ENCODE peak calls at places on chromosomes 6 and 20, in ten cellular contexts. One of them, this sample, is unnamed.

GRCh38 chr20:58447733-58448391 is 58.8 kb downstream of the VAPB start:
- DNase-seq in nucleus accumbens: no peak
- DNase-seq in SK-MEL-5: peak; percentile 82
- DNase-seq in hippocampal formation: no peak
- DNase-seq in lower leg skin: no peak
- DNase-seq in stimulated activated CD8-positive, alpha-beta memory T cell treated with anti-CD3 and anti-CD28 coated beads, Interleukin-12 subunit alpha, Interleukin-12 subunit beta, amount 100 ng/mL, for 4 hours: peak; percentile 7
- DNase-seq in AG20443: peak; percentile 74
- DNase-seq in naive thymus-derived CD8-positive, alpha-beta T cell: peak; percentile 53
- DNase-seq in H1: no peak
- DNase-seq in amygdala: no peak
- DNase-seq in this sample: peak; percentile 4

GRCh38 chr6:126110494-126111270 is 124.3 kb downstream of the TRMT11 start:
- DNase-seq in nucleus accumbens: no peak
- DNase-seq in SK-MEL-5: no peak
- DNase-seq in hippocampal formation: no peak
- DNase-seq in lower leg skin: no peak
- DNase-seq in stimulated activated CD8-positive, alpha-beta memory T cell treated with anti-CD3 and anti-CD28 coated beads, Interleukin-12 subunit alpha, Interleukin-12 subunit beta, amount 100 ng/mL, for 4 hours: no peak
- DNase-seq in AG20443: no peak
- DNase-seq in naive thymus-derived CD8-positive, alpha-beta T cell: no peak
- DNase-seq in H1: no peak
- DNase-seq in amygdala: no peak
- DNase-seq in this sample: no peak

GRCh38 chr6:27161946-27162603 is 85.4 kb upstream of the PRSS16 start:
- DNase-seq in nucleus accumbens: peak; percentile 8
- DNase-seq in SK-MEL-5: peak; percentile 84
- DNase-seq in hippocampal formation: no peak
- DNase-seq in lower leg skin: no peak
- DNase-seq in stimulated activated CD8-positive, alpha-beta memory T cell treated with anti-CD3 and anti-CD28 coated beads, Interleukin-12 subunit alpha, Interleukin-12 subunit beta, amount 100 ng/mL, for 4 hours: no peak
- DNase-seq in AG20443: peak; percentile 32
- DNase-seq in naive thymus-derived CD8-positive, alpha-beta T cell: peak; percentile 28
- DNase-seq in H1: no peak
- DNase-seq in amygdala: no peak
- DNase-seq in this sample: peak; percentile 52

GRCh38 chr20:18443841-18444240 is 23.0 kb downstream of the DZANK1 start:
- DNase-seq in nucleus accumbens: no peak
- DNase-seq in SK-MEL-5: no peak
- DNase-seq in hippocampal formation: no peak
- DNase-seq in lower leg skin: no peak
- DNase-seq in stimulated activated CD8-positive, alpha-beta memory T cell treated with anti-CD3 and anti-CD28 coated beads, Interleukin-12 subunit alpha, Interleukin-12 subunit beta, amount 100 ng/mL, for 4 hours: no peak
- DNase-seq in AG20443: no peak
- DNase-seq in naive thymus-derived CD8-positive, alpha-beta T cell: no peak
- DNase-seq in H1: no peak
- DNase-seq in amygdala: no peak
- DNase-seq in this sample: peak; percentile 77

GRCh38 chr6:81465859-81466258 is 286.6 kb downstream of the TENT5A start:
- DNase-seq in nucleus accumbens: no peak
- DNase-seq in SK-MEL-5: peak; percentile 59
- DNase-seq in hippocampal formation: no peak
- DNase-seq in lower leg skin: no peak
- DNase-seq in stimulated activated CD8-positive, alpha-beta memory T cell treated with anti-CD3 and anti-CD28 coated beads, Interleukin-12 subunit alpha, Interleukin-12 subunit beta, amount 100 ng/mL, for 4 hours: no peak
- DNase-seq in AG20443: peak; percentile 17
- DNase-seq in naive thymus-derived CD8-positive, alpha-beta T cell: no peak
- DNase-seq in H1: no peak
- DNase-seq in amygdala: no peak
- DNase-seq in this sample: no peak

GRCh38 chr6:75201901-75202672 is 3.8 kb downstream of the COL12A1 start:
- DNase-seq in nucleus accumbens: no peak
- DNase-seq in SK-MEL-5: no peak
- DNase-seq in hippocampal formation: no peak
- DNase-seq in lower leg skin: no peak
- DNase-seq in stimulated activated CD8-positive, alpha-beta memory T cell treated with anti-CD3 and anti-CD28 coated beads, Interleukin-12 subunit alpha, Interleukin-12 subunit beta, amount 100 ng/mL, for 4 hours: no peak
- DNase-seq in AG20443: no peak
- DNase-seq in naive thymus-derived CD8-positive, alpha-beta T cell: no peak
- DNase-seq in H1: no peak
- DNase-seq in amygdala: no peak
- DNase-seq in this sample: peak; percentile 47

GRCh38 chr6:113599444-113599843 is 257.7 kb upstream of the MARCKS start:
- DNase-seq in nucleus accumbens: no peak
- DNase-seq in SK-MEL-5: no peak
- DNase-seq in hippocampal formation: no peak
- DNase-seq in lower leg skin: no peak
- DNase-seq in stimulated activated CD8-positive, alpha-beta memory T cell treated with anti-CD3 and anti-CD28 coated beads, Interleukin-12 subunit alpha, Interleukin-12 subunit beta, amount 100 ng/mL, for 4 hours: no peak
- DNase-seq in AG20443: no peak
- DNase-seq in naive thymus-derived CD8-positive, alpha-beta T cell: no peak
- DNase-seq in H1: no peak
- DNase-seq in amygdala: no peak
- DNase-seq in this sample: no peak

GRCh38 chr20:24779166-24779565 is 169.9 kb upstream of the CST7 start:
- DNase-seq in nucleus accumbens: no peak
- DNase-seq in SK-MEL-5: no peak
- DNase-seq in hippocampal formation: no peak
- DNase-seq in lower leg skin: no peak
- DNase-seq in stimulated activated CD8-positive, alpha-beta memory T cell treated with anti-CD3 and anti-CD28 coated beads, Interleukin-12 subunit alpha, Interleukin-12 subunit beta, amount 100 ng/mL, for 4 hours: no peak
- DNase-seq in AG20443: no peak
- DNase-seq in naive thymus-derived CD8-positive, alpha-beta T cell: no peak
- DNase-seq in H1: no peak
- DNase-seq in amygdala: no peak
- DNase-seq in this sample: no peak

GRCh38 chr6:36378243-36378920 is 9.1 kb downstream of the ETV7 start:
- DNase-seq in nucleus accumbens: no peak
- DNase-seq in SK-MEL-5: no peak
- DNase-seq in hippocampal formation: no peak
- DNase-seq in lower leg skin: no peak
- DNase-seq in stimulated activated CD8-positive, alpha-beta memory T cell treated with anti-CD3 and anti-CD28 coated beads, Interleukin-12 subunit alpha, Interleukin-12 subunit beta, amount 100 ng/mL, for 4 hours: no peak
- DNase-seq in AG20443: no peak
- DNase-seq in naive thymus-derived CD8-positive, alpha-beta T cell: no peak
- DNase-seq in H1: no peak
- DNase-seq in amygdala: no peak
- DNase-seq in this sample: no peak

GRCh38 chr6:166597711-166598440 is 11.4 kb upstream of the RAMACL start:
- DNase-seq in nucleus accumbens: peak; percentile 60
- DNase-seq in SK-MEL-5: no peak
- DNase-seq in hippocampal formation: no peak
- DNase-seq in lower leg skin: no peak
- DNase-seq in stimulated activated CD8-positive, alpha-beta memory T cell treated with anti-CD3 and anti-CD28 coated beads, Interleukin-12 subunit alpha, Interleukin-12 subunit beta, amount 100 ng/mL, for 4 hours: no peak
- DNase-seq in AG20443: no peak
- DNase-seq in naive thymus-derived CD8-positive, alpha-beta T cell: no peak
- DNase-seq in H1: no peak
- DNase-seq in amygdala: no peak
- DNase-seq in this sample: no peak

GRCh38 chr6:79810153-79810806 is 137.1 kb downstream of the ELOVL4 start:
- DNase-seq in nucleus accumbens: no peak
- DNase-seq in SK-MEL-5: no peak
- DNase-seq in hippocampal formation: no peak
- DNase-seq in lower leg skin: no peak
- DNase-seq in stimulated activated CD8-positive, alpha-beta memory T cell treated with anti-CD3 and anti-CD28 coated beads, Interleukin-12 subunit alpha, Interleukin-12 subunit beta, amount 100 ng/mL, for 4 hours: no peak
- DNase-seq in AG20443: no peak
- DNase-seq in naive thymus-derived CD8-positive, alpha-beta T cell: no peak
- DNase-seq in H1: no peak
- DNase-seq in amygdala: peak; percentile 2
- DNase-seq in this sample: peak; percentile 99

GRCh38 chr6:46583081-46583480 is 69.5 kb downstream of the CYP39A1 start:
- DNase-seq in nucleus accumbens: no peak
- DNase-seq in SK-MEL-5: no peak
- DNase-seq in hippocampal formation: no peak
- DNase-seq in lower leg skin: no peak
- DNase-seq in stimulated activated CD8-positive, alpha-beta memory T cell treated with anti-CD3 and anti-CD28 coated beads, Interleukin-12 subunit alpha, Interleukin-12 subunit beta, amount 100 ng/mL, for 4 hours: no peak
- DNase-seq in AG20443: no peak
- DNase-seq in naive thymus-derived CD8-positive, alpha-beta T cell: no peak
- DNase-seq in H1: no peak
- DNase-seq in amygdala: no peak
- DNase-seq in this sample: no peak

GRCh38 chr6:45364466-45364865 is 13.3 kb downstream of the SUPT3H start:
- DNase-seq in nucleus accumbens: no peak
- DNase-seq in SK-MEL-5: no peak
- DNase-seq in hippocampal formation: no peak
- DNase-seq in lower leg skin: no peak
- DNase-seq in stimulated activated CD8-positive, alpha-beta memory T cell treated with anti-CD3 and anti-CD28 coated beads, Interleukin-12 subunit alpha, Interleukin-12 subunit beta, amount 100 ng/mL, for 4 hours: no peak
- DNase-seq in AG20443: no peak
- DNase-seq in naive thymus-derived CD8-positive, alpha-beta T cell: no peak
- DNase-seq in H1: no peak
- DNase-seq in amygdala: no peak
- DNase-seq in this sample: no peak

GRCh38 chr6:323730-324088 is 31.4 kb downstream of the DUSP22 start:
- DNase-seq in nucleus accumbens: no peak
- DNase-seq in SK-MEL-5: no peak
- DNase-seq in hippocampal formation: no peak
- DNase-seq in lower leg skin: no peak
- DNase-seq in stimulated activated CD8-positive, alpha-beta memory T cell treated with anti-CD3 and anti-CD28 coated beads, Interleukin-12 subunit alpha, Interleukin-12 subunit beta, amount 100 ng/mL, for 4 hours: no peak
- DNase-seq in AG20443: no peak
- DNase-seq in naive thymus-derived CD8-positive, alpha-beta T cell: no peak
- DNase-seq in H1: no peak
- DNase-seq in amygdala: no peak
- DNase-seq in this sample: no peak